ENCODE peak calls at places on chromosomes 5 and 9, in four cellular contexts. One of them, this sample, is unnamed.

GRCh38 chr5:136242611-136243010 is 49.6 kb upstream of the SMIM32 start:
- DNase-seq in stomach: no peak
- DNase-seq in left ventricle myocardium inferior: no peak
- DNase-seq in GM23248: no peak
- DNase-seq in this sample: no peak

GRCh38 chr9:129028192-129028966 is at the start of gene SH3GLB2:
- DNase-seq in stomach: peak; percentile 95
- DNase-seq in left ventricle myocardium inferior: peak; percentile 94
- DNase-seq in GM23248: peak; percentile 96
- DNase-seq in this sample: peak; percentile 90

GRCh38 chr5:132813599-132814440 is 718 bp downstream of the SOWAHA start:
- DNase-seq in stomach: peak; percentile 65
- DNase-seq in left ventricle myocardium inferior: no peak
- DNase-seq in GM23248: peak; percentile 47
- DNase-seq in this sample: peak; percentile 60

GRCh38 chr9:87793292-87793691 is 67.4 kb downstream of the CTSL start:
- DNase-seq in stomach: no peak
- DNase-seq in left ventricle myocardium inferior: no peak
- DNase-seq in GM23248: peak; percentile 96
- DNase-seq in this sample: no peak

GRCh38 chr9:15142903-15143534 is 164.0 kb downstream of the TTC39B start:
- DNase-seq in stomach: no peak
- DNase-seq in left ventricle myocardium inferior: no peak
- DNase-seq in GM23248: peak; percentile 77
- DNase-seq in this sample: peak; percentile 48

GRCh38 chr5:78691073-78691960 is 42.7 kb upstream of the LHFPL2 start:
- DNase-seq in stomach: no peak
- DNase-seq in left ventricle myocardium inferior: no peak
- DNase-seq in GM23248: no peak
- DNase-seq in this sample: peak; percentile 29

GRCh38 chr5:110377411-110378392 is 348.8 kb downstream of the TMEM232 start:
- DNase-seq in stomach: no peak
- DNase-seq in left ventricle myocardium inferior: no peak
- DNase-seq in GM23248: peak; percentile 90
- DNase-seq in this sample: no peak

GRCh38 chr9:121949766-121950165 is 143.3 kb downstream of the TTLL11 start:
- DNase-seq in stomach: no peak
- DNase-seq in left ventricle myocardium inferior: no peak
- DNase-seq in GM23248: no peak
- DNase-seq in this sample: no peak

GRCh38 chr9:13787234-13787833 is 507.8 kb upstream of the MPDZ start:
- DNase-seq in stomach: no peak
- DNase-seq in left ventricle myocardium inferior: no peak
- DNase-seq in GM23248: peak; percentile 27
- DNase-seq in this sample: no peak

GRCh38 chr9:121556580-121556979 is 56.9 kb upstream of the GGTA1 start:
- DNase-seq in stomach: peak; percentile 50
- DNase-seq in left ventricle myocardium inferior: no peak
- DNase-seq in GM23248: peak; percentile 96
- DNase-seq in this sample: no peak

GRCh38 chr9:84271004-84271886 is 69.3 kb downstream of the SLC28A3 start:
- DNase-seq in stomach: peak; percentile 36
- DNase-seq in left ventricle myocardium inferior: peak; percentile 41
- DNase-seq in GM23248: peak; percentile 80
- DNase-seq in this sample: peak; percentile 27

GRCh38 chr5:30237189-30237588 is 956.3 kb upstream of the CDH6 start:
- DNase-seq in stomach: no peak
- DNase-seq in left ventricle myocardium inferior: no peak
- DNase-seq in GM23248: no peak
- DNase-seq in this sample: no peak

GRCh38 chr5:115594343-115595047 is 7.8 kb downstream of the TICAM2 start:
- DNase-seq in stomach: no peak
- DNase-seq in left ventricle myocardium inferior: no peak
- DNase-seq in GM23248: peak; percentile 37
- DNase-seq in this sample: no peak

GRCh38 chr9:13589044-13589737 is 309.7 kb upstream of the MPDZ start:
- DNase-seq in stomach: no peak
- DNase-seq in left ventricle myocardium inferior: no peak
- DNase-seq in GM23248: no peak
- DNase-seq in this sample: no peak

GRCh38 chr9:18331808-18332209 is 142.1 kb upstream of the ADAMTSL1 start:
- DNase-seq in stomach: no peak
- DNase-seq in left ventricle myocardium inferior: no peak
- DNase-seq in GM23248: no peak
- DNase-seq in this sample: no peak

GRCh38 chr9:106700676-106701075 is 162.3 kb upstream of the ZNF462 start:
- DNase-seq in stomach: no peak
- DNase-seq in left ventricle myocardium inferior: no peak
- DNase-seq in GM23248: peak; percentile 40
- DNase-seq in this sample: no peak

GRCh38 chr5:78467744-78468357 is 107.4 kb downstream of the SCAMP1 start:
- DNase-seq in stomach: no peak
- DNase-seq in left ventricle myocardium inferior: no peak
- DNase-seq in GM23248: peak; percentile 80
- DNase-seq in this sample: peak; percentile 44

GRCh38 chr9:84145031-84145430 is 164.4 kb downstream of the RMI1 start:
- DNase-seq in stomach: no peak
- DNase-seq in left ventricle myocardium inferior: no peak
- DNase-seq in GM23248: no peak
- DNase-seq in this sample: no peak

GRCh38 chr9:116208417-116209232 is 55.0 kb downstream of the PAPPA start:
- DNase-seq in stomach: no peak
- DNase-seq in left ventricle myocardium inferior: no peak
- DNase-seq in GM23248: peak; percentile 80
- DNase-seq in this sample: no peak

GRCh38 chr9:32136700-32137339 is 247.6 kb upstream of the ACO1 start:
- DNase-seq in stomach: no peak
- DNase-seq in left ventricle myocardium inferior: no peak
- DNase-seq in GM23248: no peak
- DNase-seq in this sample: no peak

GRCh38 chr9:91187965-91188344 is 173.8 kb downstream of the AUH start:
- DNase-seq in stomach: no peak
- DNase-seq in left ventricle myocardium inferior: no peak
- DNase-seq in GM23248: peak; percentile 95
- DNase-seq in this sample: no peak

GRCh38 chr9:136343121-136343883 is 16.0 kb downstream of the GPSM1 start:
- DNase-seq in stomach: peak; percentile 59
- DNase-seq in left ventricle myocardium inferior: peak; percentile 82
- DNase-seq in GM23248: no peak
- DNase-seq in this sample: no peak
- H3K4me3 ChIP-seq in stomach: peak overlapping the region; percentile 60
- H3K4me3 ChIP-seq in left ventricle myocardium inferior: peak overlapping the region; percentile 64
- H3K4me3 ChIP-seq in GM23248: no peak overlapping the region
- H3K4me3 ChIP-seq in this sample: no peak overlapping the region

DNA sequence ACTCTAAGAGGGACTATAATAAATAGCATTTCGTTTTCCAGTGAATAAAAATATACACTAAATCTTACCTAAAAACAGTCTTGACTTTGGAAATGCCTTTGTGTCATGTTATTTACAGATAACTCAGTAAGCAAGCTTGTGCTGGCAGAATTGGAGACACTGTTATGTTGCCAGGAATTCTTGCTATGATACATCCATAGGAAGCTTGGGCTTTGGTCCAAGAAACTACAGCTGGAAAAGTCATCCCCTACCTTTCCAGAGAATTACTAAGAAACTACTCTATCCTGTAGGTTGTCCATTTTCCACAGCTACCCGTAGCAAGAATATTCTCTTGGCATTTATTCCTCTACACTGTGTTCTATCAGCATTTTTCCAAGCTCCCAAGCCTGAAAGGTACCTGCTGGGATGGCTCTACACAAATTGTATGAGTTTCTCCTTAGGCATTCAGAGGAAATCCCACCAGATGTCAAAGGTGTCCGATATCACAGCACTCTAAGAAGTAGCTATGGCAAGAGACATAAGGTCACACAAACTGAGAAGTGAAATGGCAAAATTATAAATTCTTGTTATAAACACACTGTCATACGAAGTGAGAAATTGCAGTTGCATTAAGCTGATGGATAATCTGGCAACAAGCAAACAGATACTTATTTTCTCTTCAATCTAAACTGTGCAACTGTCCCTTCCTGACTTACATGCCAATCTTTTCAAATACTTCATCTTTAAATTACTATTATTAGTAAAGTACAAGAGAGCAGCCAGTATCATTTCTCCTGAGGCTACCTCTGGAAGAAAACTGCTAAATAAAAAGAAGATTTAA is 68.5 kb downstream of the MCTP1 start:
- DNase-seq in stomach: no peak
- DNase-seq in left ventricle myocardium inferior: no peak
- DNase-seq in GM23248: no peak
- DNase-seq in this sample: no peak
- H3K4me1 ChIP-seq in stomach: no peaks in the 10 kb centered on the region
- H3K4me1 ChIP-seq in left ventricle myocardium inferior: no peaks in the 10 kb centered on the region
- H3K4me1 ChIP-seq in GM23248: no peaks in the 10 kb centered on the region
- H3K4me1 ChIP-seq in this sample: no peaks in the 10 kb centered on the region

DNA sequence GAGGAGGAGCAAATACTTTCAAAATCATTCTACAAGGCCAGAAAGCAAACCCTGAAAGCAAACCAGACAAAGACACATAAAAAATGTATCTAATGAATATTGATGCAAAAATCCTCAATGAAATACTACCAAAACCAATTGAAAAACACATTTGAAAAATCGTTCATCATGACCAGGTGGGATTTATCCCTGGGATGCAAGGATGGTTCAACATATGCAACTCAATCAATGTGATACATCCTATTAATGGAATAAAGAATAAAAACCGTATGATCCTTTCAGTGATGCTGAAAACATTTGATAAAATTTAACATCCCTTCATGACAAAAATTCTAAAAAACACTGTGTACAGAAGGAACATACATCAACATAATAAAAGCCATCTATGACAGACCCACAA is 337.6 kb downstream of the NNT start:
- DNase-seq in stomach: no peak
- DNase-seq in left ventricle myocardium inferior: no peak
- DNase-seq in GM23248: no peak
- DNase-seq in this sample: no peak
- H3K9me3 ChIP-seq in stomach: peaks cover under 1% of the 10 kb centered on the region
- H3K9me3 ChIP-seq in left ventricle myocardium inferior: peaks cover 27% of the 10 kb centered on the region
- H3K9me3 ChIP-seq in GM23248: no peaks in the 10 kb centered on the region
- H3K9me3 ChIP-seq in this sample: peaks cover 2% of the 10 kb centered on the region

DNA sequence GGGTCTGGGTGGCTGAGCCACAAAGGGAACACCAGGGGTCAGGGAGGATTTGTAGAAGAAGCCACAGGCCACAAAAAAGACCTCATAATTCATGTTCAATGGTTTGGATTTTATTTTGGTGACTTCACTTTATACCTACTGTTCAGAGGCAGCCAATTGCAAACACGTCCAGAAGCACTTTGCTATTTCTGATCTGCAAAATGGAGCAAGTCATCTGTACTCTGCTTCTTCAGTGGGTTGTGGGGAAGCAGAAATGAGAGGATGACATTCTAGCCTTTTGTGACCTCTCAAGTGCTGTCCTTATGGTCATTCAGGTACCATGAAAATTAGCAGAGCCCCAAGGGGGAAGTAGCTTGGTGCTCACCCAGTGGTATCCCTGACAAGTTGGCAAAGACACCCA is 2.5 kb upstream of the KCNIP1 start:
- DNase-seq in stomach: no peak
- DNase-seq in left ventricle myocardium inferior: no peak
- DNase-seq in GM23248: no peak
- DNase-seq in this sample: no peak
- H3K4me3 ChIP-seq in stomach: no peak overlapping the region
- H3K4me3 ChIP-seq in left ventricle myocardium inferior: no peak overlapping the region
- H3K4me3 ChIP-seq in GM23248: no peak overlapping the region
- H3K4me3 ChIP-seq in this sample: no peak overlapping the region

GRCh38 chr5:168882283-168882682 is 303.1 kb upstream of the PANK3 start:
- DNase-seq in stomach: no peak
- DNase-seq in left ventricle myocardium inferior: no peak
- DNase-seq in GM23248: no peak
- DNase-seq in this sample: no peak
- H3K4me1 ChIP-seq in stomach: no peaks in the 10 kb centered on the region
- H3K4me1 ChIP-seq in left ventricle myocardium inferior: peaks cover 22% of the 10 kb centered on the region
- H3K4me1 ChIP-seq in GM23248: peaks cover 22% of the 10 kb centered on the region
- H3K4me1 ChIP-seq in this sample: no peaks in the 10 kb centered on the region

GRCh38 chr9:21902112-21902511 is 92.1 kb downstream of the CDKN2A start:
- DNase-seq in stomach: no peak
- DNase-seq in left ventricle myocardium inferior: no peak
- DNase-seq in GM23248: no peak
- DNase-seq in this sample: no peak

GRCh38 chr9:21903380-21903965 is 90.7 kb downstream of the CDKN2A start:
- DNase-seq in stomach: no peak
- DNase-seq in left ventricle myocardium inferior: no peak
- DNase-seq in GM23248: no peak
- DNase-seq in this sample: no peak

GRCh38 chr9:21904776-21905175 is 89.4 kb downstream of the CDKN2A start:
- DNase-seq in stomach: no peak
- DNase-seq in left ventricle myocardium inferior: no peak
- DNase-seq in GM23248: no peak
- DNase-seq in this sample: no peak

GRCh38 chr9:21904371-21904770 is 89.8 kb downstream of the CDKN2A start:
- DNase-seq in stomach: no peak
- DNase-seq in left ventricle myocardium inferior: no peak
- DNase-seq in GM23248: peak; percentile 54
- DNase-seq in this sample: no peak

GRCh38 chr9:21901538-21901937 is 92.7 kb downstream of the CDKN2A start:
- DNase-seq in stomach: no peak
- DNase-seq in left ventricle myocardium inferior: no peak
- DNase-seq in GM23248: no peak
- DNase-seq in this sample: no peak
- H3K9me3 ChIP-seq in stomach: peaks cover 6% of the 10 kb centered on the region
- H3K9me3 ChIP-seq in left ventricle myocardium inferior: peaks cover 67% of the 10 kb centered on the region
- H3K9me3 ChIP-seq in GM23248: no peaks in the 10 kb centered on the region
- H3K9me3 ChIP-seq in this sample: no peaks in the 10 kb centered on the region

This sample was measured in small intestine.